ENCODE peak calls at places on chromosomes 5 and 9, in seven cellular contexts. One of them, this sample, is unnamed. For H3K27me3, the result is how much of the 10 kb centered on the place peaks cover.

GRCh38 chr9:130101963-130102362 is 48.3 kb downstream of the GPR107 start:
- DNase-seq in body of pancreas: no peak
- DNase-seq in breast epithelium: peak
- DNase-seq in heart right ventricle: no peak
- DNase-seq in psoas muscle: no peak
- DNase-seq in left lung: no peak
- DNase-seq in aorta: peak
- DNase-seq in this sample: no peak

GRCh38 chr9:133121200-133122166 is at the start of gene RALGDS:
- DNase-seq in heart right ventricle: peak
- DNase-seq in breast epithelium: peak
- DNase-seq in psoas muscle: peak
- DNase-seq in body of pancreas: peak
- DNase-seq in left lung: peak
- DNase-seq in aorta: peak
- DNase-seq in this sample: peak

GRCh38 chr5:20305463-20305862 is 317.5 kb upstream of the CDH18 start:
- DNase-seq in heart right ventricle: no peak
- DNase-seq in psoas muscle: no peak
- DNase-seq in aorta: peak
- DNase-seq in breast epithelium: no peak
- DNase-seq in left lung: no peak
- DNase-seq in body of pancreas: no peak
- DNase-seq in this sample: no peak

GRCh38 chr5:75152861-75153260 is 83.8 kb downstream of the ANKRD31 start:
- DNase-seq in aorta: no peak
- DNase-seq in left lung: no peak
- DNase-seq in heart right ventricle: no peak
- DNase-seq in breast epithelium: no peak
- DNase-seq in body of pancreas: no peak
- DNase-seq in psoas muscle: no peak
- DNase-seq in this sample: no peak

GRCh38 chr5:137498301-137498735 is 808 bp downstream of the SPOCK1 start:
- DNase-seq in psoas muscle: peak
- DNase-seq in body of pancreas: no peak
- DNase-seq in heart right ventricle: no peak
- DNase-seq in left lung: no peak
- DNase-seq in breast epithelium: no peak
- DNase-seq in aorta: peak
- DNase-seq in this sample: peak

GRCh38 chr5:110321117-110321516 is 405.4 kb downstream of the TMEM232 start:
- DNase-seq in left lung: no peak
- DNase-seq in psoas muscle: no peak
- DNase-seq in breast epithelium: no peak
- DNase-seq in heart right ventricle: no peak
- DNase-seq in body of pancreas: no peak
- DNase-seq in aorta: no peak
- DNase-seq in this sample: no peak

GRCh38 chr5:123116757-123117156 is 27.7 kb downstream of the PRDM6 start:
- DNase-seq in left lung: no peak
- DNase-seq in aorta: peak
- DNase-seq in breast epithelium: no peak
- DNase-seq in heart right ventricle: no peak
- DNase-seq in body of pancreas: no peak
- DNase-seq in psoas muscle: no peak
- DNase-seq in this sample: no peak

GRCh38 chr9:132908635-132909034 is 29.9 kb downstream of the SPACA9 start:
- DNase-seq in aorta: no peak
- DNase-seq in heart right ventricle: no peak
- DNase-seq in breast epithelium: no peak
- DNase-seq in left lung: no peak
- DNase-seq in body of pancreas: no peak
- DNase-seq in psoas muscle: no peak
- DNase-seq in this sample: no peak

GRCh38 chr5:36371366-36371765 is 69.7 kb upstream of the RANBP3L start:
- DNase-seq in aorta: no peak
- DNase-seq in psoas muscle: no peak
- DNase-seq in breast epithelium: no peak
- DNase-seq in heart right ventricle: no peak
- DNase-seq in body of pancreas: no peak
- DNase-seq in left lung: no peak
- DNase-seq in this sample: no peak

GRCh38 chr5:85069659-85070640 is 685.3 kb upstream of the EDIL3 start:
- DNase-seq in aorta: no peak
- DNase-seq in left lung: peak
- DNase-seq in body of pancreas: no peak
- DNase-seq in psoas muscle: no peak
- DNase-seq in heart right ventricle: no peak
- DNase-seq in breast epithelium: no peak
- DNase-seq in this sample: peak

GRCh38 chr5:148623101-148623500 is 31.2 kb downstream of the HTR4 start:
- DNase-seq in breast epithelium: no peak
- DNase-seq in body of pancreas: no peak
- DNase-seq in psoas muscle: no peak
- DNase-seq in heart right ventricle: no peak
- DNase-seq in left lung: no peak
- DNase-seq in aorta: no peak
- DNase-seq in this sample: no peak

GRCh38 chr9:35813434-35814105 is 1.3 kb downstream of the HINT2 start:
- DNase-seq in breast epithelium: no peak
- DNase-seq in body of pancreas: no peak
- DNase-seq in left lung: no peak
- DNase-seq in aorta: no peak
- DNase-seq in heart right ventricle: no peak
- DNase-seq in psoas muscle: no peak
- DNase-seq in this sample: no peak

GRCh38 chr5:176535655-176536131 is 1.5 kb downstream of the RNF44 start:
- DNase-seq in left lung: no peak
- DNase-seq in body of pancreas: peak
- DNase-seq in heart right ventricle: no peak
- DNase-seq in aorta: peak
- DNase-seq in psoas muscle: no peak
- DNase-seq in breast epithelium: no peak
- DNase-seq in this sample: no peak

GRCh38 chr5:2904956-2905355 is 153.5 kb upstream of the IRX2 start:
- DNase-seq in aorta: no peak
- DNase-seq in heart right ventricle: no peak
- DNase-seq in body of pancreas: no peak
- DNase-seq in left lung: no peak
- DNase-seq in psoas muscle: no peak
- DNase-seq in breast epithelium: no peak
- DNase-seq in this sample: no peak

GRCh38 chr9:122128007-122128406 is 31.6 kb downstream of the NDUFA8 start:
- DNase-seq in body of pancreas: no peak
- DNase-seq in aorta: no peak
- DNase-seq in left lung: no peak
- DNase-seq in psoas muscle: no peak
- DNase-seq in breast epithelium: no peak
- DNase-seq in heart right ventricle: no peak
- DNase-seq in this sample: no peak

GRCh38 chr9:122126340-122127333 is 32.9 kb downstream of the NDUFA8 start:
- DNase-seq in aorta: no peak
- DNase-seq in breast epithelium: no peak
- DNase-seq in left lung: no peak
- DNase-seq in body of pancreas: no peak
- DNase-seq in psoas muscle: no peak
- DNase-seq in heart right ventricle: no peak
- DNase-seq in this sample: no peak

GRCh38 chr9:122128432-122129343 is 30.9 kb downstream of the NDUFA8 start:
- DNase-seq in psoas muscle: peak
- DNase-seq in heart right ventricle: peak
- DNase-seq in aorta: no peak
- DNase-seq in left lung: no peak
- DNase-seq in body of pancreas: no peak
- DNase-seq in breast epithelium: no peak
- DNase-seq in this sample: peak

GRCh38 chr9:122125891-122126331 is 32.8 kb upstream of the TTLL11 start:
- DNase-seq in psoas muscle: no peak
- DNase-seq in breast epithelium: no peak
- DNase-seq in heart right ventricle: no peak
- DNase-seq in body of pancreas: no peak
- DNase-seq in left lung: no peak
- DNase-seq in aorta: peak
- DNase-seq in this sample: peak

DNA sequence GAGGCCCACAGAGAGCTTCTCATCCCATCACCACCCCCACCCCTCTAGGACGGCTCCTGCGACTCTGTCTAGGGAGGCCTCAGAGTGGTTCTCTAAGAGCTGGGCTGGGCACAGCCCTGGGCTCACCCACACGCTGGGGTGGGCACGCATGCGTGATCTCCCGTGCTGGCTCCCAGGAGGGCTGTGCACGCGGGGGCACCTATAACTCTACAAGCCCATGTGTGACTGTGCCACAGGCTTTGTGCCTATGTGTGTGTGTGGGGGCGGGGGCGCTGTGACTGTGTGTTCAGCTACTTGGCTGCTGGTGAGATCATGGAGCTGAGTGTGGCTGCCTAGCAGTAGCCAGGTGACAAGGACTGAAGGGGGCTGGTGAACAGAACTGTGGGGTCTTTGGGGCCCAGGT is 32.2 kb downstream of the NDUFA8 start:
- DNase-seq in left lung: no peak
- DNase-seq in aorta: no peak
- DNase-seq in breast epithelium: no peak
- DNase-seq in heart right ventricle: no peak
- DNase-seq in body of pancreas: no peak
- DNase-seq in psoas muscle: no peak
- DNase-seq in this sample: no peak
- H3K27me3 ChIP-seq in left lung: under half
- H3K27me3 ChIP-seq in aorta: under half
- H3K27me3 ChIP-seq in breast epithelium: under half
- H3K27me3 ChIP-seq in heart right ventricle: under half
- H3K27me3 ChIP-seq in body of pancreas: under half
- H3K27me3 ChIP-seq in psoas muscle: under half
- H3K27me3 ChIP-seq in this sample: under half

GRCh38 chr9:91711755-91712591 is 238.1 kb downstream of the ROR2 start:
- DNase-seq in heart right ventricle: no peak
- DNase-seq in breast epithelium: no peak
- DNase-seq in psoas muscle: no peak
- DNase-seq in aorta: no peak
- DNase-seq in left lung: no peak
- DNase-seq in body of pancreas: no peak
- DNase-seq in this sample: no peak
- H3K4me3 ChIP-seq in heart right ventricle: no peak
- H3K4me3 ChIP-seq in breast epithelium: no peak
- H3K4me3 ChIP-seq in psoas muscle: no peak
- H3K4me3 ChIP-seq in aorta: no peak
- H3K4me3 ChIP-seq in left lung: no peak
- H3K4me3 ChIP-seq in body of pancreas: no peak
- H3K4me3 ChIP-seq in this sample: no peak

GRCh38 chr9:34512131-34513078 is 10.4 kb downstream of the ENHO start:
- DNase-seq in left lung: no peak
- DNase-seq in aorta: no peak
- DNase-seq in psoas muscle: no peak
- DNase-seq in body of pancreas: no peak
- DNase-seq in heart right ventricle: no peak
- DNase-seq in breast epithelium: no peak
- DNase-seq in this sample: no peak

GRCh38 chr9:34508951-34509350 is 13.8 kb downstream of the ENHO start:
- DNase-seq in heart right ventricle: no peak
- DNase-seq in left lung: no peak
- DNase-seq in psoas muscle: no peak
- DNase-seq in breast epithelium: no peak
- DNase-seq in aorta: no peak
- DNase-seq in body of pancreas: no peak
- DNase-seq in this sample: no peak

GRCh38 chr9:34510032-34510431 is 12.8 kb downstream of the ENHO start:
- DNase-seq in psoas muscle: no peak
- DNase-seq in left lung: no peak
- DNase-seq in heart right ventricle: no peak
- DNase-seq in body of pancreas: no peak
- DNase-seq in aorta: no peak
- DNase-seq in breast epithelium: no peak
- DNase-seq in this sample: no peak

GRCh38 chr9:34511160-34511513 is 11.7 kb downstream of the ENHO start:
- DNase-seq in body of pancreas: no peak
- DNase-seq in heart right ventricle: no peak
- DNase-seq in psoas muscle: no peak
- DNase-seq in left lung: no peak
- DNase-seq in aorta: no peak
- DNase-seq in breast epithelium: no peak
- DNase-seq in this sample: no peak

GRCh38 chr9:34510506-34511159 is 12.2 kb downstream of the ENHO start:
- DNase-seq in breast epithelium: no peak
- DNase-seq in left lung: no peak
- DNase-seq in aorta: no peak
- DNase-seq in body of pancreas: no peak
- DNase-seq in heart right ventricle: no peak
- DNase-seq in psoas muscle: no peak
- DNase-seq in this sample: no peak
- H3K27me3 ChIP-seq in breast epithelium: under half
- H3K27me3 ChIP-seq in left lung: under half
- H3K27me3 ChIP-seq in aorta: under half
- H3K27me3 ChIP-seq in body of pancreas: under half
- H3K27me3 ChIP-seq in heart right ventricle: under half
- H3K27me3 ChIP-seq in psoas muscle: under half
- H3K27me3 ChIP-seq in this sample: under half

DNA sequence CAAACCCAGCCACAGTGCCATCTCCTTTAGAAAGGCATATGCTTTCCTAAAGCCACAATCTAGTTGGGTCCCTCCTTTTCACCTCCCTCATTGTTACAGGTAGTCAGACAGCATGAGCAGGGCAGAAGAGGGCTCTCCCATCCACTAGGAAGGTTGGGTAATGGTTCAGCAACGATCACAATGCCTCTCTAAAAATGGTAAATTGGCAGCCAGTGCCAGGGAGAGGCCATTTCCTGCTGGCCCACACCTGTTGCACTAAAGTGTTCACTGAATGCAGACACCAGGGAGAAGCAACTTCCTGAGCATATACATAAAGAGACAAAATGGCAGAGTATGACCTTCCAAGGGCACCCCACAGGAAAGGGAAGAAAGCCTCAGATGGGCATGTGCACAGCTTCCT is 31.3 kb upstream of the DAP start:
- DNase-seq in heart right ventricle: no peak
- DNase-seq in psoas muscle: no peak
- DNase-seq in left lung: no peak
- DNase-seq in body of pancreas: no peak
- DNase-seq in aorta: no peak
- DNase-seq in breast epithelium: no peak
- DNase-seq in this sample: no peak
- H3K4me3 ChIP-seq in heart right ventricle: no peak
- H3K4me3 ChIP-seq in psoas muscle: no peak
- H3K4me3 ChIP-seq in left lung: no peak
- H3K4me3 ChIP-seq in body of pancreas: no peak
- H3K4me3 ChIP-seq in aorta: no peak
- H3K4me3 ChIP-seq in breast epithelium: no peak
- H3K4me3 ChIP-seq in this sample: no peak

DNA sequence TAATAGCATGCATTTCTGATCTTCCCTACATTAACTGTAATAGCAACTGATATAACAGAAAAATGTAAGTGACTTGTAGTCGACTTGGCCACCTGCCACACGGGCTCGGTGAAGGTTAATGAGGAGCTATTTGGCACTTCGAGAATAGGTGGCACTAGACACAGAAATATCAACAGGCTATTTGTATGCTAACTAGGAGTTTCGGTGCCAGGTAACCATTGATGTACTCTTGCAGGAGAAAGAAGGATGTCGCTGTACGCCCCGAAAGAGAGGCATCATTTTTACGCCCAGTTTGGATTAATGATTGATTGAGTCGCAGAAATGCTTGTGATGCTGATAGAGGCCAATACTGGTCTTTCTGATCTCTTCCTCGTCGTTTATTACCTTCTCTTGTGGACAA is 516 bp upstream of the DMRT2 start:
- DNase-seq in left lung: no peak
- DNase-seq in aorta: no peak
- DNase-seq in body of pancreas: no peak
- DNase-seq in breast epithelium: no peak
- DNase-seq in psoas muscle: no peak
- DNase-seq in heart right ventricle: no peak
- DNase-seq in this sample: no peak
- H3K27me3 ChIP-seq in left lung: half or more
- H3K27me3 ChIP-seq in aorta: under half
- H3K27me3 ChIP-seq in body of pancreas: under half
- H3K27me3 ChIP-seq in breast epithelium: under half
- H3K27me3 ChIP-seq in psoas muscle: under half
- H3K27me3 ChIP-seq in heart right ventricle: half or more
- H3K27me3 ChIP-seq in this sample: under half